ENCODE peak calls at places on chromosomes 4 and X, in four cellular contexts. A is H9, W is mesendoderm, G is H1. X is an unnamed sample.

GRCh38 chr4:2284161-2284933 is 22.4 kb upstream of the MXD4 start:
- DNase-seq in W (no peak), A (no peak), G (no peak), X (no peak)

GRCh38 chr4:60389636-60390035 is 810.5 kb upstream of the ADGRL3 start:
- DNase-seq in W (peak; percentile 85), G (no peak), A (no peak), X (no peak)

GRCh38 chr4:188329526-188329925 is 190.3 kb downstream of the TRIML1 start:
- DNase-seq in W (peak; percentile 76), G (no peak), A (no peak), X (no peak)

GRCh38 chr4:139589619-139590018 is 33.6 kb upstream of the SETD7 start:
- DNase-seq in W (no peak), G (no peak), A (no peak), X (peak; percentile 38)

GRCh38 chr4:169103966-169104412 is 93.9 kb upstream of the CBR4 start:
- DNase-seq in G (peak; percentile 59), W (peak; percentile 60), A (peak; percentile 77), X (no peak)

GRCh38 chr4:121789470-121789869 is 11.7 kb upstream of the EXOSC9 start:
- DNase-seq in G (no peak), A (no peak), W (no peak), X (peak; percentile 41)

GRCh38 chrX:54785901-54786300 is 12.2 kb downstream of the ITIH6 start:
- DNase-seq in W (peak; percentile 54), G (peak; percentile 59), A (peak; percentile 40), X (no peak)

GRCh38 chrX:16114640-16115039 is 8.7 kb upstream of the GRPR start:
- DNase-seq in A (no peak), W (no peak), G (no peak), X (peak; percentile 83)

GRCh38 chr4:180741703-180742102 is 1501.5 kb upstream of the TENM3 start:
- DNase-seq in A (no peak), W (no peak), G (no peak), X (no peak)

GRCh38 chrX:38347136-38347535 is 5.3 kb upstream of the OTC start:
- DNase-seq in W (peak; percentile 60), G (no peak), A (no peak), X (peak; percentile 52)

GRCh38 chrX:31392541-31392940 is 320.7 kb upstream of the FTHL17 start:
- DNase-seq in A (no peak), G (no peak), W (no peak), X (peak; percentile 10)

GRCh38 chr4:25051534-25051933 is 20.8 kb upstream of the LGI2 start:
- DNase-seq in G (no peak), W (no peak), A (no peak), X (no peak)

GRCh38 chrX:134836497-134836968 is 154.3 kb upstream of the SMIM10 start:
- DNase-seq in A (no peak), W (no peak), G (no peak), X (peak; percentile 45)

GRCh38 chr4:110630621-110631402 is 7.9 kb upstream of the PITX2 start:
- DNase-seq in G (peak; percentile 61), W (peak; percentile 74), A (peak; percentile 66), X (no peak)

GRCh38 chr4:81131066-81131465 is 84.0 kb downstream of the PRKG2 start:
- DNase-seq in G (no peak), W (no peak), A (peak; percentile 26), X (no peak)

GRCh38 chr4:81135501-81135900 is 79.5 kb downstream of the PRKG2 start:
- DNase-seq in G (no peak), A (no peak), W (no peak), X (peak; percentile 57)

GRCh38 chr4:81136161-81136910 is 78.7 kb downstream of the PRKG2 start:
- DNase-seq in G (no peak), W (no peak), A (no peak), X (peak; percentile 95)

GRCh38 chr4:81130569-81130968 is 84.5 kb downstream of the PRKG2 start:
- DNase-seq in G (peak; percentile 52), A (peak; percentile 48), W (peak; percentile 18), X (no peak)

GRCh38 chr4:81131563-81131962 is 83.5 kb downstream of the PRKG2 start:
- DNase-seq in G (no peak), W (no peak), A (no peak), X (no peak)
- H4K5ac ChIP-seq in G (no peak overlapping the region), W (no peak overlapping the region), A (no peak overlapping the region), X (no peak overlapping the region)

GRCh38 chr4:19034089-19034488 is 1012.5 kb upstream of the LCORL start:
- DNase-seq in G (no peak), W (no peak), A (no peak), X (no peak)
- H4K5ac ChIP-seq in G (no peak overlapping the region), W (no peak overlapping the region), A (no peak overlapping the region), X (no peak overlapping the region)

GRCh38 chrX:24448762-24449161 is 16.3 kb upstream of the PDK3 start:
- DNase-seq in A (no peak), G (no peak), W (no peak), X (no peak)
- H4K5ac ChIP-seq in A (no peak overlapping the region), G (no peak overlapping the region), W (no peak overlapping the region), X (no peak overlapping the region)

GRCh38 chr4:13359809-13360208 is 124.3 kb downstream of the RAB28 start:
- DNase-seq in A (no peak), W (no peak), G (no peak), X (no peak)
- H4K5ac ChIP-seq in A (no peak overlapping the region), W (no peak overlapping the region), G (no peak overlapping the region), X (no peak overlapping the region)

GRCh38 chr4:183376381-183376780 is 54.2 kb upstream of the CLDN24 start:
- DNase-seq in W (no peak), G (no peak), A (no peak), X (no peak)
- H4K5ac ChIP-seq in W (no peak overlapping the region), G (no peak overlapping the region), A (no peak overlapping the region), X (no peak overlapping the region)

GRCh38 chrX:19540076-19540475 is 24.8 kb upstream of the MAP3K15 start:
- DNase-seq in G (no peak), W (no peak), A (no peak), X (no peak)

GRCh38 chrX:19541931-19542330 is 26.6 kb upstream of the MAP3K15 start:
- DNase-seq in G (no peak), A (no peak), W (no peak), X (no peak)

GRCh38 chrX:19541196-19541595 is 25.9 kb upstream of the MAP3K15 start:
- DNase-seq in G (no peak), A (no peak), W (no peak), X (no peak)

GRCh38 chrX:19543020-19543715 is 27.9 kb upstream of the MAP3K15 start:
- DNase-seq in W (no peak), A (no peak), G (no peak), X (no peak)

GRCh38 chrX:19539665-19540064 is 24.4 kb upstream of the MAP3K15 start:
- DNase-seq in G (no peak), W (no peak), A (no peak), X (no peak)
- H4K5ac ChIP-seq in G (no peak overlapping the region), W (no peak overlapping the region), A (no peak overlapping the region), X (no peak overlapping the region)

DNA sequence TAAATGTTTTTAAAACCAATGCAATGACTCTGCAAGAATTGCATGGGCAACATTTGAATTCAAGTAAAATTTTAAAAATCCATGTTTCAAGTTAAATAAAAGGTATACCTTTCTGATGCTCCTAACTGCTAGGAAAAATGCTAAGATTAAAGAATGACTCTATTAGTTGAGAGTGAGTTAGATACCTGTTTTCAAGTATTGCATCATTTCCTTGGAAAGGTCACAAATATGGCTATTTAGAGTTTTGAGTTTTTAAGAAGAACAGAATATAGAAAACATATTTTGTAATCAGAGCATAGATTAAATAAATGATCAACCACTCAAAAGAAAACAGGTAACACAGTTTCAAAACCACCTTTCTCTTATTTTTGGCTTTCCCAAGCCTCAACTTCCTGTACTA is 18.3 kb upstream of the NPY2R start:
- DNase-seq in W (no peak), G (no peak), A (no peak), X (no peak)
- H4K5ac ChIP-seq in W (no peak overlapping the region), G (no peak overlapping the region), A (no peak overlapping the region), X (no peak overlapping the region)

GRCh38 chr4:79551555-79551954 is 143.5 kb upstream of the GK2 start:
- DNase-seq in G (no peak), A (no peak), W (no peak), X (no peak)
- H4K5ac ChIP-seq in G (no peak overlapping the region), A (no peak overlapping the region), W (no peak overlapping the region), X (no peak overlapping the region)